ENCODE peak calls at places on chromosome 12, in ten cellular contexts. One of them, this sample, is unnamed.

GRCh38 chr12:122423258-122424165 is 1.0 kb upstream of the CLIP1 start:
- DNase-seq in brain microvascular endothelial cell: no peak
- DNase-seq in RWPE1: no peak
- DNase-seq in cardiac fibroblast: peak
- DNase-seq in thyroid gland: peak
- DNase-seq in suprapubic skin: no peak
- DNase-seq in GM10248: no peak
- DNase-seq in foreskin fibroblast: no peak
- DNase-seq in CD8-positive, alpha-beta T cell: no peak
- DNase-seq in left ventricle myocardium inferior: no peak
- DNase-seq in this sample: no peak

GRCh38 chr12:89225401-89225800 is 126.9 kb downstream of the DUSP6 start:
- DNase-seq in GM10248: peak
- DNase-seq in brain microvascular endothelial cell: peak
- DNase-seq in thyroid gland: peak
- DNase-seq in RWPE1: peak
- DNase-seq in CD8-positive, alpha-beta T cell: peak
- DNase-seq in suprapubic skin: no peak
- DNase-seq in cardiac fibroblast: peak
- DNase-seq in foreskin fibroblast: peak
- DNase-seq in left ventricle myocardium inferior: peak
- DNase-seq in this sample: no peak

GRCh38 chr12:131709226-131709625 is 1.7 kb upstream of the SFSWAP start:
- DNase-seq in GM10248: no peak
- DNase-seq in brain microvascular endothelial cell: no peak
- DNase-seq in left ventricle myocardium inferior: no peak
- DNase-seq in RWPE1: no peak
- DNase-seq in thyroid gland: no peak
- DNase-seq in cardiac fibroblast: no peak
- DNase-seq in foreskin fibroblast: no peak
- DNase-seq in suprapubic skin: no peak
- DNase-seq in CD8-positive, alpha-beta T cell: no peak
- DNase-seq in this sample: no peak

GRCh38 chr12:32921397-32921796 is 24.8 kb upstream of the PKP2 start:
- DNase-seq in CD8-positive, alpha-beta T cell: no peak
- DNase-seq in foreskin fibroblast: no peak
- DNase-seq in left ventricle myocardium inferior: no peak
- DNase-seq in cardiac fibroblast: peak
- DNase-seq in GM10248: no peak
- DNase-seq in brain microvascular endothelial cell: peak
- DNase-seq in suprapubic skin: no peak
- DNase-seq in RWPE1: peak
- DNase-seq in thyroid gland: no peak
- DNase-seq in this sample: no peak

GRCh38 chr12:132610051-132610759 is at the start of gene LRCOL1:
- DNase-seq in left ventricle myocardium inferior: peak
- DNase-seq in RWPE1: no peak
- DNase-seq in foreskin fibroblast: peak
- DNase-seq in brain microvascular endothelial cell: peak
- DNase-seq in thyroid gland: peak
- DNase-seq in suprapubic skin: no peak
- DNase-seq in CD8-positive, alpha-beta T cell: no peak
- DNase-seq in cardiac fibroblast: peak
- DNase-seq in GM10248: no peak
- DNase-seq in this sample: no peak

GRCh38 chr12:91434081-91434480 is 251.5 kb upstream of the DCN start:
- DNase-seq in RWPE1: no peak
- DNase-seq in brain microvascular endothelial cell: no peak
- DNase-seq in suprapubic skin: no peak
- DNase-seq in GM10248: no peak
- DNase-seq in left ventricle myocardium inferior: no peak
- DNase-seq in CD8-positive, alpha-beta T cell: no peak
- DNase-seq in thyroid gland: no peak
- DNase-seq in foreskin fibroblast: no peak
- DNase-seq in cardiac fibroblast: no peak
- DNase-seq in this sample: no peak

GRCh38 chr12:92715625-92716024 is 12.8 kb downstream of the PLEKHG7 start:
- DNase-seq in suprapubic skin: no peak
- DNase-seq in CD8-positive, alpha-beta T cell: no peak
- DNase-seq in left ventricle myocardium inferior: no peak
- DNase-seq in brain microvascular endothelial cell: no peak
- DNase-seq in thyroid gland: no peak
- DNase-seq in RWPE1: no peak
- DNase-seq in foreskin fibroblast: no peak
- DNase-seq in cardiac fibroblast: no peak
- DNase-seq in GM10248: no peak
- DNase-seq in this sample: no peak

GRCh38 chr12:69925291-69925690 is 100.3 kb downstream of the MYRFL start:
- DNase-seq in CD8-positive, alpha-beta T cell: no peak
- DNase-seq in GM10248: no peak
- DNase-seq in cardiac fibroblast: no peak
- DNase-seq in RWPE1: no peak
- DNase-seq in left ventricle myocardium inferior: no peak
- DNase-seq in thyroid gland: no peak
- DNase-seq in suprapubic skin: no peak
- DNase-seq in brain microvascular endothelial cell: no peak
- DNase-seq in foreskin fibroblast: no peak
- DNase-seq in this sample: no peak

GRCh38 chr12:68180792-68181744 is 21.5 kb upstream of the IFNG start:
- DNase-seq in cardiac fibroblast: peak
- DNase-seq in RWPE1: no peak
- DNase-seq in CD8-positive, alpha-beta T cell: no peak
- DNase-seq in thyroid gland: no peak
- DNase-seq in left ventricle myocardium inferior: no peak
- DNase-seq in suprapubic skin: no peak
- DNase-seq in GM10248: no peak
- DNase-seq in foreskin fibroblast: no peak
- DNase-seq in brain microvascular endothelial cell: no peak
- DNase-seq in this sample: no peak

GRCh38 chr12:68405292-68405900 is 73.2 kb upstream of the MDM1 start:
- DNase-seq in RWPE1: no peak
- DNase-seq in brain microvascular endothelial cell: no peak
- DNase-seq in foreskin fibroblast: peak
- DNase-seq in thyroid gland: no peak
- DNase-seq in cardiac fibroblast: peak
- DNase-seq in left ventricle myocardium inferior: no peak
- DNase-seq in suprapubic skin: no peak
- DNase-seq in GM10248: no peak
- DNase-seq in CD8-positive, alpha-beta T cell: no peak
- DNase-seq in this sample: no peak

GRCh38 chr12:69070319-69071090 is 137.5 kb upstream of the CPM start:
- DNase-seq in brain microvascular endothelial cell: peak
- DNase-seq in thyroid gland: peak
- DNase-seq in cardiac fibroblast: peak
- DNase-seq in suprapubic skin: no peak
- DNase-seq in left ventricle myocardium inferior: peak
- DNase-seq in GM10248: peak
- DNase-seq in RWPE1: peak
- DNase-seq in CD8-positive, alpha-beta T cell: peak
- DNase-seq in foreskin fibroblast: peak
- DNase-seq in this sample: no peak

GRCh38 chr12:9260931-9261330 is 52.7 kb upstream of the PZP start:
- DNase-seq in thyroid gland: no peak
- DNase-seq in left ventricle myocardium inferior: no peak
- DNase-seq in RWPE1: no peak
- DNase-seq in CD8-positive, alpha-beta T cell: no peak
- DNase-seq in suprapubic skin: no peak
- DNase-seq in brain microvascular endothelial cell: no peak
- DNase-seq in foreskin fibroblast: no peak
- DNase-seq in cardiac fibroblast: no peak
- DNase-seq in GM10248: no peak
- DNase-seq in this sample: no peak

GRCh38 chr12:79444089-79444488 is 246.7 kb downstream of the PAWR start:
- DNase-seq in thyroid gland: peak
- DNase-seq in left ventricle myocardium inferior: no peak
- DNase-seq in RWPE1: peak
- DNase-seq in GM10248: no peak
- DNase-seq in suprapubic skin: no peak
- DNase-seq in brain microvascular endothelial cell: peak
- DNase-seq in CD8-positive, alpha-beta T cell: no peak
- DNase-seq in foreskin fibroblast: peak
- DNase-seq in cardiac fibroblast: peak
- DNase-seq in this sample: no peak

GRCh38 chr12:12172106-12172511 is 94.7 kb downstream of the LRP6 start:
- DNase-seq in suprapubic skin: no peak
- DNase-seq in brain microvascular endothelial cell: peak
- DNase-seq in foreskin fibroblast: peak
- DNase-seq in cardiac fibroblast: peak
- DNase-seq in thyroid gland: peak
- DNase-seq in GM10248: peak
- DNase-seq in RWPE1: peak
- DNase-seq in left ventricle myocardium inferior: no peak
- DNase-seq in CD8-positive, alpha-beta T cell: no peak
- DNase-seq in this sample: no peak

GRCh38 chr12:106205208-106206069 is 42.4 kb downstream of the CKAP4 start:
- DNase-seq in RWPE1: no peak
- DNase-seq in left ventricle myocardium inferior: peak
- DNase-seq in brain microvascular endothelial cell: no peak
- DNase-seq in suprapubic skin: no peak
- DNase-seq in CD8-positive, alpha-beta T cell: no peak
- DNase-seq in cardiac fibroblast: no peak
- DNase-seq in foreskin fibroblast: no peak
- DNase-seq in thyroid gland: peak
- DNase-seq in GM10248: no peak
- DNase-seq in this sample: no peak

GRCh38 chr12:69329669-69330428 is 18.3 kb upstream of the LYZ start:
- DNase-seq in CD8-positive, alpha-beta T cell: peak
- DNase-seq in brain microvascular endothelial cell: no peak
- DNase-seq in suprapubic skin: no peak
- DNase-seq in thyroid gland: no peak
- DNase-seq in GM10248: no peak
- DNase-seq in cardiac fibroblast: no peak
- DNase-seq in RWPE1: no peak
- DNase-seq in left ventricle myocardium inferior: no peak
- DNase-seq in foreskin fibroblast: no peak
- DNase-seq in this sample: no peak

DNA sequence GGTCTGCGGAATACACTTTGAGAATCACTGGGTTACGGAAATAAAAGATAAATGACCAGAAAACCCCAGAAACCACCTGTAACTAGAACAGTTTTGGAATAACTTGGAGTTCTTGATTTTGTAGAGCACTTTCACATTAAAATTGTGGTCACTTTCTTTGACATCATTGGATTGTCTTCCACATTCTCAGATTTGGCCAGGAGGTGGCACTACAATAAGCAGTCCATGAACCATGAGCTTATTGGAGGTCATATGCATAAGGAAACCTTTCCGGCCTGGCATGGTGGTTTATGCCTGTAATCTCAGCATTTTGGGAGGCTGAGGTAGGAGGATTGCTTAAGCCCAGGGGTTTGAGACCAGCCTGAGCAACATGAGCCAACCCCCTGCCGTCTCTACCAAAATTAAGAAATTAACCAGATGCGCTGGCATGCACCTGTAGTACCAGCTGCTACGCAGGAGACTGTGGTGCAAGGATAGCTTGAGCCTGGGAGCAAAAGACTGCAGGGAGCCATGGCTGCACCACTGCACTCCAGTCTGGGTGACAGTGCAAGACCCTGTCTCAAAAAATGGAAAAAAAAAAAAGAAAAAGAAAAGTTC is 107.7 kb upstream of the CAND1 start:
- DNase-seq in suprapubic skin: no peak
- DNase-seq in cardiac fibroblast: peak
- DNase-seq in thyroid gland: peak
- DNase-seq in brain microvascular endothelial cell: peak
- DNase-seq in GM10248: peak
- DNase-seq in CD8-positive, alpha-beta T cell: peak
- DNase-seq in left ventricle myocardium inferior: no peak
- DNase-seq in RWPE1: no peak
- DNase-seq in foreskin fibroblast: peak
- DNase-seq in this sample: no peak
- TF ChIP-seq CTCF in suprapubic skin: peak
- TF ChIP-seq CTCF in cardiac fibroblast: peak
- TF ChIP-seq CTCF in thyroid gland: peak
- TF ChIP-seq CTCF in brain microvascular endothelial cell: peak
- TF ChIP-seq CTCF in GM10248: peak
- TF ChIP-seq CTCF in CD8-positive, alpha-beta T cell: peak
- TF ChIP-seq CTCF in left ventricle myocardium inferior: peak
- TF ChIP-seq CTCF in RWPE1: peak
- TF ChIP-seq CTCF in foreskin fibroblast: peak
- TF ChIP-seq CTCF in this sample: peak

DNA sequence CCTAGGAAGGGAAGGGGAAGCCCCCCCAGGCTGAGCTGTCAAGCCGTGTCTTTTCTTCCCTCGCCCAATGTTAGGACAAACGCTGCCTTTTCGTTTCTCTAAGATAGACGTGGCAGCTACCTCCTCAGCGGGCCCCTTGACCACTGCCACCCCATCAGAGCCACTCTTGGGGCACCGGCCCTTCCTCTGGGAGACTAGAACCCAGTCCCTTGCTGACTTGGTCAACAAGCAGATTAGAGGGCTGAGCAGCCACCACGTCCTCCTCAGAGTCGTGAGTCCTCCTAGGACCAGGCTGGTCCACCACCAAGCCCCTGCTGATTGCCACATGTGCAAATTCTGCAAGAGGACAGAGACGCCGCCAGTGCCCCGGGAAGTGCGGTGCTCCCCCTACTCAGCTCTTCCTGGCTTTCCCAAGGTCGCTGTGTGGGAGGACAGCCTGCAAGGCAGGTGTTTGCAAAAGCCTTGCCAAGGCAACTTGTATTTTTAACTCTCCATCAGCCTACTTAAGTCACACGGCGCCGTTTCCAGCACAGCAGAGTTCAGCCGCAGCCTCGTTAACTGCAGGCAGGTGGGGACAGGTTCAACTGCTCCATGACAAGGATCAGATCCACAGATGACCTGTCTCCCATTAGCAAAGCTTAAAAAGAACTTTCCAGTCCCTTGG is 65.7 kb downstream of the TESC start:
- DNase-seq in GM10248: no peak
- DNase-seq in foreskin fibroblast: no peak
- DNase-seq in thyroid gland: peak
- DNase-seq in suprapubic skin: no peak
- DNase-seq in CD8-positive, alpha-beta T cell: no peak
- DNase-seq in cardiac fibroblast: no peak
- DNase-seq in RWPE1: no peak
- DNase-seq in left ventricle myocardium inferior: no peak
- DNase-seq in brain microvascular endothelial cell: no peak
- DNase-seq in this sample: no peak
- TF ChIP-seq CTCF in GM10248: no peak
- TF ChIP-seq CTCF in foreskin fibroblast: no peak
- TF ChIP-seq CTCF in thyroid gland: no peak
- TF ChIP-seq CTCF in suprapubic skin: no peak
- TF ChIP-seq CTCF in CD8-positive, alpha-beta T cell: no peak
- TF ChIP-seq CTCF in cardiac fibroblast: no peak
- TF ChIP-seq CTCF in RWPE1: no peak
- TF ChIP-seq CTCF in left ventricle myocardium inferior: no peak
- TF ChIP-seq CTCF in brain microvascular endothelial cell: no peak
- TF ChIP-seq CTCF in this sample: no peak

GRCh38 chr12:52285172-52285745 is 6.1 kb downstream of the KRT81 start:
- DNase-seq in brain microvascular endothelial cell: no peak
- DNase-seq in thyroid gland: no peak
- DNase-seq in GM10248: no peak
- DNase-seq in cardiac fibroblast: peak
- DNase-seq in suprapubic skin: no peak
- DNase-seq in RWPE1: peak
- DNase-seq in left ventricle myocardium inferior: no peak
- DNase-seq in CD8-positive, alpha-beta T cell: no peak
- DNase-seq in foreskin fibroblast: peak
- DNase-seq in this sample: no peak
- TF ChIP-seq CTCF in brain microvascular endothelial cell: no peak
- TF ChIP-seq CTCF in thyroid gland: no peak
- TF ChIP-seq CTCF in GM10248: no peak
- TF ChIP-seq CTCF in cardiac fibroblast: no peak
- TF ChIP-seq CTCF in suprapubic skin: no peak
- TF ChIP-seq CTCF in RWPE1: no peak
- TF ChIP-seq CTCF in left ventricle myocardium inferior: no peak
- TF ChIP-seq CTCF in CD8-positive, alpha-beta T cell: no peak
- TF ChIP-seq CTCF in foreskin fibroblast: no peak
- TF ChIP-seq CTCF in this sample: no peak

GRCh38 chr12:117227000-117227653 is 36.9 kb upstream of the FBXO21 start:
- DNase-seq in RWPE1: no peak
- DNase-seq in cardiac fibroblast: no peak
- DNase-seq in suprapubic skin: no peak
- DNase-seq in GM10248: no peak
- DNase-seq in brain microvascular endothelial cell: no peak
- DNase-seq in CD8-positive, alpha-beta T cell: no peak
- DNase-seq in thyroid gland: no peak
- DNase-seq in left ventricle myocardium inferior: no peak
- DNase-seq in foreskin fibroblast: no peak
- DNase-seq in this sample: no peak
- TF ChIP-seq CTCF in RWPE1: no peak
- TF ChIP-seq CTCF in cardiac fibroblast: no peak
- TF ChIP-seq CTCF in suprapubic skin: no peak
- TF ChIP-seq CTCF in GM10248: no peak
- TF ChIP-seq CTCF in brain microvascular endothelial cell: no peak
- TF ChIP-seq CTCF in CD8-positive, alpha-beta T cell: no peak
- TF ChIP-seq CTCF in thyroid gland: no peak
- TF ChIP-seq CTCF in left ventricle myocardium inferior: no peak
- TF ChIP-seq CTCF in foreskin fibroblast: no peak
- TF ChIP-seq CTCF in this sample: no peak